ENCODE peak calls at places on chromosomes 5 and 9, in seven cellular contexts. One of them, this sample, is unnamed.

GRCh38 chr5:149486726-149487635 is 64.3 kb downstream of the CSNK1A1 start:
- DNase-seq in IMR-90: peak
- DNase-seq in mesendoderm: peak
- DNase-seq in H1: no peak
- DNase-seq in neuronal stem cell: no peak
- DNase-seq in trophoblast cell: peak
- DNase-seq in mesenchymal stem cell: peak
- DNase-seq in this sample: peak

GRCh38 chr9:116572095-116572748 is 114.9 kb upstream of the TRIM32 start:
- DNase-seq in H1: peak
- DNase-seq in mesenchymal stem cell: peak
- DNase-seq in IMR-90: peak
- DNase-seq in trophoblast cell: peak
- DNase-seq in neuronal stem cell: peak
- DNase-seq in mesendoderm: peak
- DNase-seq in this sample: peak

GRCh38 chr9:131735238-131736181 is 4.4 kb downstream of the RAPGEF1 start:
- DNase-seq in IMR-90: no peak
- DNase-seq in trophoblast cell: no peak
- DNase-seq in neuronal stem cell: no peak
- DNase-seq in H1: no peak
- DNase-seq in mesendoderm: no peak
- DNase-seq in mesenchymal stem cell: no peak
- DNase-seq in this sample: no peak

GRCh38 chr9:34479316-34479865 is 20.8 kb downstream of the DNAI1 start:
- DNase-seq in mesendoderm: no peak
- DNase-seq in trophoblast cell: no peak
- DNase-seq in IMR-90: no peak
- DNase-seq in mesenchymal stem cell: no peak
- DNase-seq in neuronal stem cell: no peak
- DNase-seq in H1: no peak
- DNase-seq in this sample: no peak

GRCh38 chr9:114429488-114429887 is 41.7 kb upstream of the AKNA start:
- DNase-seq in IMR-90: no peak
- DNase-seq in neuronal stem cell: no peak
- DNase-seq in trophoblast cell: no peak
- DNase-seq in mesendoderm: no peak
- DNase-seq in H1: no peak
- DNase-seq in mesenchymal stem cell: no peak
- DNase-seq in this sample: no peak

GRCh38 chr9:124857533-124858162 is 4.1 kb downstream of the RPL35 start:
- DNase-seq in trophoblast cell: no peak
- DNase-seq in mesendoderm: no peak
- DNase-seq in H1: no peak
- DNase-seq in mesenchymal stem cell: no peak
- DNase-seq in IMR-90: no peak
- DNase-seq in neuronal stem cell: no peak
- DNase-seq in this sample: no peak

GRCh38 chr9:133589454-133590227 is 19.5 kb downstream of the FAM163B start:
- DNase-seq in IMR-90: no peak
- DNase-seq in H1: peak
- DNase-seq in neuronal stem cell: no peak
- DNase-seq in mesenchymal stem cell: no peak
- DNase-seq in trophoblast cell: no peak
- DNase-seq in mesendoderm: peak
- DNase-seq in this sample: peak

GRCh38 chr5:136766456-136766855 is 401.1 kb upstream of the TRPC7 start:
- DNase-seq in neuronal stem cell: no peak
- DNase-seq in mesendoderm: peak
- DNase-seq in IMR-90: no peak
- DNase-seq in mesenchymal stem cell: no peak
- DNase-seq in H1: no peak
- DNase-seq in trophoblast cell: peak
- DNase-seq in this sample: no peak

GRCh38 chr5:67677422-67677970 is 480.9 kb upstream of the CD180 start:
- DNase-seq in mesendoderm: peak
- DNase-seq in neuronal stem cell: no peak
- DNase-seq in H1: no peak
- DNase-seq in trophoblast cell: no peak
- DNase-seq in mesenchymal stem cell: no peak
- DNase-seq in IMR-90: no peak
- DNase-seq in this sample: no peak

GRCh38 chr5:28766565-28767158 is 1728.3 kb upstream of the CDH9 start:
- DNase-seq in neuronal stem cell: peak
- DNase-seq in IMR-90: peak
- DNase-seq in mesenchymal stem cell: peak
- DNase-seq in H1: no peak
- DNase-seq in trophoblast cell: peak
- DNase-seq in mesendoderm: peak
- DNase-seq in this sample: no peak

GRCh38 chr5:138649316-138649720 is 74.1 kb upstream of the HSPA9 start:
- DNase-seq in IMR-90: no peak
- DNase-seq in neuronal stem cell: no peak
- DNase-seq in mesendoderm: no peak
- DNase-seq in trophoblast cell: no peak
- DNase-seq in H1: no peak
- DNase-seq in mesenchymal stem cell: no peak
- DNase-seq in this sample: peak

GRCh38 chr5:108749130-108749861 is 1.6 kb downstream of the FER start:
- DNase-seq in H1: no peak
- DNase-seq in mesendoderm: peak
- DNase-seq in neuronal stem cell: no peak
- DNase-seq in trophoblast cell: no peak
- DNase-seq in mesenchymal stem cell: peak
- DNase-seq in IMR-90: no peak
- DNase-seq in this sample: no peak

GRCh38 chr5:180090098-180090768 is 18.7 kb upstream of the RNF130 start:
- DNase-seq in mesenchymal stem cell: peak
- DNase-seq in neuronal stem cell: peak
- DNase-seq in IMR-90: peak
- DNase-seq in mesendoderm: peak
- DNase-seq in trophoblast cell: peak
- DNase-seq in H1: peak
- DNase-seq in this sample: peak

GRCh38 chr9:114039484-114039883 is 38.6 kb downstream of the AMBP start:
- DNase-seq in neuronal stem cell: no peak
- DNase-seq in trophoblast cell: no peak
- DNase-seq in mesendoderm: no peak
- DNase-seq in H1: no peak
- DNase-seq in mesenchymal stem cell: no peak
- DNase-seq in IMR-90: no peak
- DNase-seq in this sample: no peak

GRCh38 chr5:136724161-136724560 is 358.8 kb upstream of the TRPC7 start:
- DNase-seq in mesenchymal stem cell: no peak
- DNase-seq in H1: no peak
- DNase-seq in neuronal stem cell: no peak
- DNase-seq in mesendoderm: no peak
- DNase-seq in IMR-90: no peak
- DNase-seq in trophoblast cell: peak
- DNase-seq in this sample: no peak

GRCh38 chr5:97820138-97820537 is 637.1 kb upstream of the RIOK2 start:
- DNase-seq in neuronal stem cell: no peak
- DNase-seq in trophoblast cell: no peak
- DNase-seq in mesendoderm: no peak
- DNase-seq in H1: no peak
- DNase-seq in IMR-90: no peak
- DNase-seq in mesenchymal stem cell: no peak
- DNase-seq in this sample: no peak

GRCh38 chr9:125262217-125262991 is 778 bp downstream of the GAPVD1 start:
- DNase-seq in H1: no peak
- DNase-seq in neuronal stem cell: no peak
- DNase-seq in mesenchymal stem cell: no peak
- DNase-seq in IMR-90: no peak
- DNase-seq in trophoblast cell: no peak
- DNase-seq in mesendoderm: no peak
- DNase-seq in this sample: no peak

GRCh38 chr5:60677831-60678664 is 21.9 kb downstream of the DEPDC1B start:
- DNase-seq in trophoblast cell: no peak
- DNase-seq in mesenchymal stem cell: peak
- DNase-seq in neuronal stem cell: no peak
- DNase-seq in IMR-90: peak
- DNase-seq in mesendoderm: peak
- DNase-seq in H1: no peak
- DNase-seq in this sample: no peak

GRCh38 chr5:75389430-75389829 is 52.4 kb downstream of the HMGCR start:
- DNase-seq in mesenchymal stem cell: no peak
- DNase-seq in IMR-90: no peak
- DNase-seq in mesendoderm: no peak
- DNase-seq in trophoblast cell: no peak
- DNase-seq in H1: no peak
- DNase-seq in neuronal stem cell: no peak
- DNase-seq in this sample: no peak

GRCh38 chr9:126663661-126664072 is 49.9 kb downstream of the LMX1B start:
- DNase-seq in mesendoderm: no peak
- DNase-seq in mesenchymal stem cell: no peak
- DNase-seq in IMR-90: no peak
- DNase-seq in neuronal stem cell: no peak
- DNase-seq in trophoblast cell: no peak
- DNase-seq in H1: no peak
- DNase-seq in this sample: no peak

GRCh38 chr9:134325096-134325812 is 1.0 kb upstream of the RXRA start:
- DNase-seq in neuronal stem cell: no peak
- DNase-seq in mesenchymal stem cell: peak
- DNase-seq in H1: no peak
- DNase-seq in trophoblast cell: peak
- DNase-seq in IMR-90: peak
- DNase-seq in mesendoderm: peak
- DNase-seq in this sample: no peak

GRCh38 chr5:31291323-31291854 is 97.9 kb downstream of the CDH6 start:
- DNase-seq in H1: peak
- DNase-seq in neuronal stem cell: no peak
- DNase-seq in mesendoderm: peak
- DNase-seq in IMR-90: no peak
- DNase-seq in trophoblast cell: no peak
- DNase-seq in mesenchymal stem cell: no peak
- DNase-seq in this sample: peak

GRCh38 chr9:120750421-120750820 is 36.2 kb upstream of the MEGF9 start:
- DNase-seq in H1: no peak
- DNase-seq in trophoblast cell: peak
- DNase-seq in mesenchymal stem cell: no peak
- DNase-seq in neuronal stem cell: no peak
- DNase-seq in mesendoderm: no peak
- DNase-seq in IMR-90: no peak
- DNase-seq in this sample: no peak

GRCh38 chr5:25006734-25007133 is 362.0 kb upstream of the CDH10 start:
- DNase-seq in mesenchymal stem cell: peak
- DNase-seq in neuronal stem cell: peak
- DNase-seq in trophoblast cell: no peak
- DNase-seq in H1: peak
- DNase-seq in IMR-90: no peak
- DNase-seq in mesendoderm: peak
- DNase-seq in this sample: no peak

GRCh38 chr5:123814796-123815479 is 303.0 kb downstream of the CSNK1G3 start:
- DNase-seq in mesenchymal stem cell: peak
- DNase-seq in mesendoderm: no peak
- DNase-seq in trophoblast cell: no peak
- DNase-seq in H1: no peak
- DNase-seq in IMR-90: peak
- DNase-seq in neuronal stem cell: no peak
- DNase-seq in this sample: no peak

GRCh38 chr9:133647148-133647547 is 11.0 kb downstream of the DBH start:
- DNase-seq in mesenchymal stem cell: no peak
- DNase-seq in mesendoderm: no peak
- DNase-seq in neuronal stem cell: no peak
- DNase-seq in IMR-90: no peak
- DNase-seq in trophoblast cell: peak
- DNase-seq in H1: no peak
- DNase-seq in this sample: no peak

GRCh38 chr5:175378444-175379028 is 65.4 kb downstream of the DRD1 start:
- DNase-seq in mesenchymal stem cell: peak
- DNase-seq in neuronal stem cell: no peak
- DNase-seq in trophoblast cell: no peak
- DNase-seq in mesendoderm: no peak
- DNase-seq in H1: no peak
- DNase-seq in IMR-90: peak
- DNase-seq in this sample: no peak

GRCh38 chr9:120668399-120668798 is 45.9 kb downstream of the MEGF9 start:
- DNase-seq in mesenchymal stem cell: peak
- DNase-seq in trophoblast cell: no peak
- DNase-seq in neuronal stem cell: no peak
- DNase-seq in H1: no peak
- DNase-seq in mesendoderm: no peak
- DNase-seq in IMR-90: no peak
- DNase-seq in this sample: no peak

GRCh38 chr5:68962632-68963484 is 131.0 kb upstream of the SLC30A5 start:
- DNase-seq in H1: peak
- DNase-seq in neuronal stem cell: peak
- DNase-seq in mesendoderm: peak
- DNase-seq in mesenchymal stem cell: peak
- DNase-seq in IMR-90: peak
- DNase-seq in trophoblast cell: peak
- DNase-seq in this sample: peak

DNA sequence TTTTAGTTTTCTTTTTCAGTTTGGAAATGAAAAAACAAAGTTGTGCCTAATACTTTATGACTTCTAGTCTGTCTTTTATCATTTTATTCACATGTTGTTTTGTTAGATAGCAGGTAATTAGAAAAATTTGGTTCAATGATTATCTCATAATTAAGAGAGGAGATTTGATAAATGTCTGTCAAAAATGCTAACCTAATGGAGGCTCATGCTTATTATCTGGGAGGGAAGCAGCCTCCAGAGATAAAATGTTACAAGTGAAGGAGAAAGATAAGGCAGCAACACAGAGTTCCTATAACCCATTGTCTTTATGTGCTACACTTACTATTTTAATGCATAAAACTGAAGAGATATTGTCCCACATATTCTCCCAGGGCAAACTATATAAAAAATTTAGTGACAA is 53.5 kb downstream of the SLC27A6 start:
- DNase-seq in mesenchymal stem cell: no peak
- DNase-seq in neuronal stem cell: no peak
- DNase-seq in IMR-90: no peak
- DNase-seq in mesendoderm: peak
- DNase-seq in trophoblast cell: no peak
- DNase-seq in H1: no peak
- DNase-seq in this sample: no peak
- H3K23ac ChIP-seq in mesenchymal stem cell: no peak
- H3K23ac ChIP-seq in neuronal stem cell: no peak
- H3K23ac ChIP-seq in IMR-90: no peak
- H3K23ac ChIP-seq in mesendoderm: no peak
- H3K23ac ChIP-seq in trophoblast cell: no peak
- H3K23ac ChIP-seq in H1: no peak
- H3K23ac ChIP-seq in this sample: no peak

GRCh38 chr5:42940853-42941252 is 99.3 kb downstream of the ANXA2R start:
- DNase-seq in IMR-90: no peak
- DNase-seq in mesendoderm: no peak
- DNase-seq in H1: no peak
- DNase-seq in trophoblast cell: no peak
- DNase-seq in mesenchymal stem cell: no peak
- DNase-seq in neuronal stem cell: no peak
- DNase-seq in this sample: no peak
- H3K23ac ChIP-seq in IMR-90: no peak
- H3K23ac ChIP-seq in mesendoderm: no peak
- H3K23ac ChIP-seq in H1: no peak
- H3K23ac ChIP-seq in trophoblast cell: no peak
- H3K23ac ChIP-seq in mesenchymal stem cell: no peak
- H3K23ac ChIP-seq in neuronal stem cell: no peak
- H3K23ac ChIP-seq in this sample: no peak

GRCh38 chr5:135340568-135340967 is 58.5 kb downstream of the MACROH2A1 start:
- DNase-seq in neuronal stem cell: no peak
- DNase-seq in H1: no peak
- DNase-seq in IMR-90: no peak
- DNase-seq in mesenchymal stem cell: no peak
- DNase-seq in trophoblast cell: no peak
- DNase-seq in mesendoderm: no peak
- DNase-seq in this sample: no peak
- H3K23ac ChIP-seq in neuronal stem cell: no peak
- H3K23ac ChIP-seq in H1: no peak
- H3K23ac ChIP-seq in IMR-90: no peak
- H3K23ac ChIP-seq in mesenchymal stem cell: no peak
- H3K23ac ChIP-seq in trophoblast cell: no peak
- H3K23ac ChIP-seq in mesendoderm: no peak
- H3K23ac ChIP-seq in this sample: no peak

GRCh38 chr5:150593996-150594395 is 46.5 kb upstream of the SYNPO start:
- DNase-seq in mesendoderm: no peak
- DNase-seq in IMR-90: no peak
- DNase-seq in H1: no peak
- DNase-seq in mesenchymal stem cell: no peak
- DNase-seq in neuronal stem cell: no peak
- DNase-seq in trophoblast cell: no peak
- DNase-seq in this sample: no peak
- H3K23ac ChIP-seq in mesendoderm: no peak
- H3K23ac ChIP-seq in IMR-90: no peak
- H3K23ac ChIP-seq in H1: no peak
- H3K23ac ChIP-seq in mesenchymal stem cell: no peak
- H3K23ac ChIP-seq in neuronal stem cell: no peak
- H3K23ac ChIP-seq in trophoblast cell: no peak
- H3K23ac ChIP-seq in this sample: no peak